ENCODE peak calls at places on chromosomes 11 and 22, in six cellular contexts. K is breast epithelium, H is BJ, J is HepG2, P is tibial nerve, I is astrocyte. T is an unnamed sample.

GRCh38 chr11:61534025-61534900 is 25.7 kb downstream of the LRRC10B start:
- DNase-seq in K (no peak), H (no peak), J (no peak), P (no peak), I (no peak), T (no peak)

GRCh38 chr11:2562181-2562581 is 117.4 kb downstream of the KCNQ1 start:
- DNase-seq in K (no peak), H (no peak), J (peak; percentile 76), P (no peak), I (no peak), T (no peak)

GRCh38 chr22:36201630-36202312 is at the start of gene APOL4:
- DNase-seq in K (peak; percentile 83), H (no peak), J (no peak), P (peak; percentile 71), I (no peak), T (no peak)

GRCh38 chr11:66789097-66789890 is 53.9 kb upstream of the RCE1 start:
- DNase-seq in K (no peak), H (peak; percentile 32), J (peak; percentile 50), P (no peak), I (peak; percentile 2), T (no peak)

GRCh38 chr11:96340555-96340885 is 2.5 kb downstream of the MAML2 start:
- DNase-seq in K (no peak), H (no peak), J (no peak), P (no peak), I (no peak), T (no peak)

GRCh38 chr11:102473543-102473942 is 21.0 kb upstream of the TMEM123 start:
- DNase-seq in K (no peak), H (no peak), J (no peak), P (no peak), I (no peak), T (no peak)

GRCh38 chr11:76659672-76660532 is 10.6 kb downstream of the LRRC32 start:
- DNase-seq in K (no peak), H (no peak), J (no peak), P (no peak), I (no peak), T (no peak)

GRCh38 chr11:10407055-10407454 is 48.0 kb upstream of the AMPD3 start:
- DNase-seq in K (no peak), H (no peak), J (peak; percentile 24), P (no peak), I (no peak), T (no peak)

GRCh38 chr11:119148855-119149370 is at the start of gene ABCG4:
- DNase-seq in K (no peak), H (no peak), J (no peak), P (no peak), I (no peak), T (peak; percentile 59)

GRCh38 chr11:44301856-44302231 is 8.1 kb downstream of the ALX4 start:
- DNase-seq in K (no peak), H (no peak), J (no peak), P (no peak), I (no peak), T (no peak)

GRCh38 chr22:38981659-38982007 is 514 bp upstream of the APOBEC3B start:
- DNase-seq in K (no peak), H (no peak), J (no peak), P (no peak), I (no peak), T (no peak)

GRCh38 chr11:92811341-92811740 is 158.1 kb upstream of the MTNR1B start:
- DNase-seq in K (no peak), H (no peak), J (no peak), P (no peak), I (peak; percentile 14), T (no peak)

GRCh38 chr11:1513326-1514296 is 27.0 kb upstream of the MOB2 start:
- DNase-seq in K (no peak), H (no peak), J (no peak), P (no peak), I (no peak), T (no peak)

GRCh38 chr11:83971063-83971462 is 684.9 kb upstream of the CCDC90B start:
- DNase-seq in K (no peak), H (no peak), J (no peak), P (no peak), I (peak; percentile 57), T (no peak)

GRCh38 chr22:32396746-32397145 is 15.3 kb downstream of the RTCB start:
- DNase-seq in K (no peak), H (peak; percentile 14), J (no peak), P (no peak), I (no peak), T (no peak)

GRCh38 chr11:783581-784015 is 6.3 kb downstream of the CEND1 start:
- DNase-seq in K (peak; percentile 84), H (no peak), J (no peak), P (peak; percentile 17), I (peak; percentile 86), T (peak; percentile 88)

GRCh38 chr11:8019671-8020597 is 32.8 kb downstream of the EIF3F start:
- DNase-seq in K (no peak), H (no peak), J (no peak), P (no peak), I (peak; percentile 19), T (peak; percentile 48)

GRCh38 chr11:83054001-83054400 is 17.7 kb downstream of the RAB30 start:
- DNase-seq in K (no peak), H (no peak), J (no peak), P (no peak), I (no peak), T (no peak)

GRCh38 chr11:95577716-95578460 is 211.7 kb downstream of the FAM76B start:
- DNase-seq in K (no peak), H (no peak), J (no peak), P (no peak), I (peak; percentile 72), T (no peak)

GRCh38 chr22:20021196-20022181 is 579 bp downstream of the TANGO2 start:
- DNase-seq in K (peak; percentile 48), H (peak; percentile 10), J (peak; percentile 49), P (peak; percentile 50), I (peak; percentile 46), T (peak; percentile 45)

GRCh38 chr11:7239877-7240276 is 11.8 kb upstream of the SYT9 start:
- DNase-seq in K (no peak), H (no peak), J (no peak), P (no peak), I (no peak), T (no peak)

GRCh38 chr22:19223617-19224016 is 45.1 kb upstream of the SLC25A1 start:
- DNase-seq in K (no peak), H (no peak), J (no peak), P (no peak), I (no peak), T (no peak)

GRCh38 chr11:78417175-78417887 is at the start of gene GAB2:
- DNase-seq in K (no peak), H (no peak), J (no peak), P (no peak), I (no peak), T (no peak)

GRCh38 chr22:33726294-33726711 is 194.0 kb downstream of the LARGE1 start:
- DNase-seq in K (no peak), H (peak; percentile 66), J (no peak), P (no peak), I (peak; percentile 58), T (no peak)

GRCh38 chr22:21068681-21069276 is 23.0 kb downstream of the LRRC74B start:
- DNase-seq in K (no peak), H (no peak), J (no peak), P (no peak), I (no peak), T (no peak)

GRCh38 chr11:45933131-45933821 is 10.8 kb downstream of the LARGE2 start:
- DNase-seq in K (no peak), H (no peak), J (no peak), P (no peak), I (peak; percentile 25), T (no peak)

DNA sequence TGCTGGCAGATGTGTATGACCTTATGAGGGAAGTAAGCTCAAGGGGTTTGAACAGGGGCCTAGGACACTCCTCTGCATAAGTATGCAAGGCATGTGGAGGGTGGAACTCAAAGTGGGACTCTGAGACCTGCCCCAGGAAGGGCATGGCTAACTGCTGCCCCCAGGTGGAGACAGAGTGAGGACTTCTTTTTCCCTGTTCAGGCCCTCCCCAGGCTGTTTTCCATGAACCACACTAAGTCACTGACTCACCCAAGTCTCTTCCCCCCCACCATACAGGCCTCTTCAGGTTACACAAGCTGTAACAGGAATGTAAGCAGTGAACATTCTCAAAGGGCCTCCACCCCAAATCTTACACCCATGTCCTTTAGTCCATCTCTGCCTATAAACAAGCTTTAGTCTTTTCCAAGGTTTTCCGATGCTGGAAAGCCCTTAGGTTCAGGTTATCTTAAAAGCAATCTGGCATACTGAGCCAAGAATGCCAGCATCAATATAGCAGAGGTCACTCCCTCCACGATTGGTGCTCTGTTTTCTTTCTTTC is 13.1 kb downstream of the EEF1G start:
- DNase-seq in K (peak; percentile 97), H (peak; percentile 94), J (peak; percentile 91), P (peak; percentile 91), I (peak; percentile 96), T (peak; percentile 72)
- TF ChIP-seq CTCF in K (peak; percentile 71), H (peak; percentile 88), J (peak; percentile 95), P (peak; percentile 84), I (peak; percentile 89), T (peak; percentile 59)

GRCh38 chr11:74487875-74488274 is 5.6 kb downstream of the LIPT2 start:
- DNase-seq in K (no peak), H (no peak), J (peak; percentile 54), P (no peak), I (no peak), T (no peak)
- TF ChIP-seq CTCF in K (no peak), H (no peak), J (peak; percentile 66), P (no peak), I (peak; percentile 17), T (no peak)

DNA sequence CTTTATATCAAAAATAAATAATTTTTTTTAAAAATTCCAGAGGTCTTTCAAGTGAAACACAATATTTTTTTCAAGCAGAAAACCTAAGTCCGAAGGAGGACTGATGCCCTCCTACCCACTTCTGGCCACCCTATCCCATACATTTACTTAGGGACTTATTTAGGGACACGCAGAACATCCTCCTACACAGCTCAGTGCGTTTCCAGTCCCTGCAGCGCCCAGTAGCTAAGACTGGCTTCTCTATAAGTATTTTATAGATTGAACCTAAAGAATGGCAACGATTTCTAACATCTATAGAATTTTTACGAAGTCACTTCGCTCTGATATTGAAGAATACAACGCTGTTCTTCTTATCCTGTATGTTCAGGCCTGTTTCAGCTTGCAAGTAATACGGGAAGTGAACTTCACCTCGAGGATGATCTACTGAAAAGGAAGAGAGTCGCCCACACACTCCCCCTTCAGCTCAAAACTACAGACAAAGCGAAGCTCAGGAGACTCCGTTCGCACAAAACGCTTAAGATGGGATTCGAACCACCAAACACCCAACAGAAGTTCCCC is 341 bp downstream of the CHEK2 start:
- DNase-seq in K (no peak), H (no peak), J (no peak), P (no peak), I (no peak), T (no peak)
- TF ChIP-seq CTCF in K (no peak), H (no peak), J (no peak), P (no peak), I (no peak), T (no peak)

DNA sequence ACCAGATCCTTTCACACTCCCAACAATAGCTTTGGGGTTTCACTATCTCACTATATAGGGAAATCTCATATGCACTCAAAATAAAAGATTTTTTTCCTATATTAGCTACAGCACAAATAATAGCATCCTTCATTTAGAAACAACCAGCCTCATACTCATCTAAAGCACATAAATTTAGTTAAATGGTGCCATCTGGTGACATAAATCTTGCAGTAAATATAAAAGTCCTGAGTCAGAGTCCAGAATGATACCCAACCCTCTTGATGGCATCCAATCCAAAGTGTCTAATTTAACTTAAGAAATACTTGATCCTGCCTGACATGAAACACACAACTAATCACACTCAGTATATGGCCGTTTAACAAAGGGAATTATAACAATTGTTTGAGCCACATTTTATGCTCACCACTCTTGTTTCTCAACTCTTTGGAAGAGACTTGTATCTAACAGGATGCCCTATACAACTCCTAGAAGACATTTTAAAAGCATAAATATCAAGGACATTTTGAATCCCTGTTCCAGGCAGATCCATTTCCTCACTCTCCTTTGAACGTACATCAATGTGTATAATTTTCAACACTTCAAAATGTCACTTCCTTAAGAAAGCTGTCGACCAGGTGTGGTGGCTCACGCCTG is 36.2 kb downstream of the DLG2 start:
- DNase-seq in K (no peak), H (peak; percentile 8), J (peak; percentile 2), P (no peak), I (peak; percentile 33), T (no peak)
- TF ChIP-seq CTCF in K (no peak), H (no peak), J (peak; percentile 42), P (no peak), I (peak; percentile 36), T (no peak)